ENCODE peak calls at places on chromosomes 3 and 15, in six cellular contexts. R is Panc1; S is lung; W is body of pancreas; C is PC-3; Q is naive thymus-derived CD4-positive, alpha-beta T cell. H is an unnamed sample.

GRCh38 chr3:68057637-68058320 is 403.4 kb upstream of the SUCLG2 start:
- ATAC-seq in C (no peak), W (no peak), Q (peak; percentile 99), S (peak; percentile 5), R (no peak), H (no peak)

GRCh38 chr15:50697109-50697797 is 10.7 kb upstream of the TRPM7 start:
- ATAC-seq in W (no peak), S (no peak), R (no peak), Q (no peak), C (peak; percentile 43), H (no peak)

GRCh38 chr3:20256144-20256543 is 70.1 kb upstream of the SGO1 start:
- ATAC-seq in S (no peak), R (no peak), Q (no peak), C (peak; percentile 43), W (no peak), H (no peak)

GRCh38 chr3:191240432-191240831 is 41.4 kb downstream of the OSTN start:
- ATAC-seq in R (no peak), S (no peak), W (no peak), Q (no peak), C (no peak), H (no peak)

GRCh38 chr3:100580147-100580546 is 29.3 kb upstream of the ADGRG7 start:
- ATAC-seq in S (no peak), R (no peak), Q (no peak), W (no peak), C (no peak), H (no peak)

GRCh38 chr15:41332788-41333527 is at the start of gene NUSAP1:
- ATAC-seq in Q (peak; percentile 12), R (peak; percentile 64), S (no peak), C (peak; percentile 16), W (no peak), H (peak; percentile 7)

GRCh38 chr15:48643776-48644497 is 1.6 kb downstream of the FBN1 start:
- ATAC-seq in W (no peak), S (no peak), C (peak; percentile 11), R (no peak), Q (no peak), H (no peak)

GRCh38 chr3:169454060-169454317 is 209.5 kb downstream of the MECOM start:
- ATAC-seq in C (no peak), R (no peak), S (no peak), Q (no peak), W (no peak), H (no peak)

GRCh38 chr15:91268510-91268909 is 168.5 kb downstream of the SV2B start:
- ATAC-seq in R (no peak), W (no peak), C (no peak), S (no peak), Q (no peak), H (no peak)

GRCh38 chr3:39531681-39532080 is 64.2 kb downstream of the MOBP start:
- ATAC-seq in W (no peak), S (no peak), C (no peak), R (no peak), Q (no peak), H (peak; percentile 74)

GRCh38 chr3:188432826-188433525 is 279.0 kb downstream of the LPP start:
- ATAC-seq in W (peak; percentile 36), C (no peak), Q (peak; percentile 75), R (no peak), S (no peak), H (peak; percentile 42)

GRCh38 chr3:128923607-128924385 is 44.4 kb downstream of the ACAD9 start:
- ATAC-seq in Q (peak; percentile 68), C (no peak), S (no peak), W (no peak), R (no peak), H (no peak)

GRCh38 chr3:139758654-139759291 is 81.0 kb upstream of the NMNAT3 start:
- ATAC-seq in R (no peak), S (no peak), Q (no peak), C (no peak), W (no peak), H (no peak)

GRCh38 chr3:184751204-184751809 is 39.4 kb upstream of the MAGEF1 start:
- ATAC-seq in S (no peak), C (no peak), R (no peak), W (peak; percentile 80), Q (no peak), H (no peak)

GRCh38 chr15:100693451-100693850 is 91.1 kb downstream of the ASB7 start:
- ATAC-seq in Q (no peak), C (no peak), W (peak; percentile 71), S (peak; percentile 21), R (no peak), H (no peak)

GRCh38 chr3:149058199-149058598 is 28.1 kb downstream of the HLTF start:
- ATAC-seq in R (no peak), W (no peak), C (no peak), Q (no peak), S (no peak), H (no peak)

GRCh38 chr3:149058602-149059001 is 27.7 kb downstream of the HLTF start:
- ATAC-seq in W (no peak), S (no peak), C (no peak), R (no peak), Q (no peak), H (no peak)

DNA sequence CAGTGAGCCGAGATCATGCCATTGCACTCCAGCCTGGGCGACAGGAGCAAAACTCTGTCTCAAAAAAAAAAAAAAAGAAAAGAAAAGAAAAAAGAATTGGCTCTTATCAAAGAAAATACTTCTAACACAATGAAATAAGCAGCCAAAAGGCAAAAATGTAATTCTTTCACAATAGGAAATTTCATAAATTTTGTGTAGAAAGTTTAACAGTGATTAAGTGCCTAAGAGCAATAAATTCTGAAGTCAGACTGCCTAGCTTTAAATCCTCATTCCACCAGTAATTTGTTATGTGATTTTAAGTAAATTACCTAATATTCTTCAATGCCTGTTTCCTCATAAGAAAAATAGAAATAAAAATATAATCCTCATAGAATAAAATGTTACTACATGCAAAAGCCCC is 24.6 kb downstream of the HLTF start:
- ATAC-seq in R (no peak), Q (no peak), C (no peak), S (no peak), W (no peak), H (no peak)
- H3K27ac ChIP-seq in R (no peak overlapping the region), Q (no peak overlapping the region), C (no peak overlapping the region), S (no peak overlapping the region), W (no peak overlapping the region), H (no peak overlapping the region)

GRCh38 chr3:160450846-160451245 is 1.3 kb upstream of the TRIM59 start:
- ATAC-seq in W (no peak), R (no peak), Q (no peak), C (no peak), S (no peak), H (no peak)
- H3K4me3 ChIP-seq in W (no peak overlapping the region), R (no peak overlapping the region), Q (no peak overlapping the region), C (no peak overlapping the region), S (no peak overlapping the region), H (no peak overlapping the region)

DNA sequence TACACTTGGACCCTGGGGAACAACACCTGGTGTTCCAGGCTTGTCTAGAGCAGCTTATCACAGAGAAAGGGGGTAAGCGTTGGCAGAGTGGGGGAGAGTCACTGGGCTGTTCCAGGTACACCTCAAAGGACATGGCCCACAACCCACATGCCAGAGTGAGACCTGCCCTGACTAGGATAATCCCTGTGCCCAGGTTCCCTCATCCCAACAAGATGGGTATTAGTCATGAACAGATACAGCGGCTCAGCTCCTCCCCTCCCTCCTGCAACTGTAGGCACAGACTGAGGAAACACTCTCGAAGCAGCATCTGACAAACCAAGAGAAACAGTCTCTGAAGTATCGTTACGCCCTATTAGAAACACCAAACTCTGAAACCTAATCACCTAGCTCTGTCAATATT is 32.1 kb upstream of the RPS17 start:
- ATAC-seq in S (no peak), Q (no peak), C (peak; percentile 36), W (peak; percentile 22), R (peak; percentile 18), H (no peak)
- H3K27ac ChIP-seq in S (no peak overlapping the region), Q (no peak overlapping the region), C (no peak overlapping the region), W (no peak overlapping the region), R (no peak overlapping the region), H (no peak overlapping the region)

DNA sequence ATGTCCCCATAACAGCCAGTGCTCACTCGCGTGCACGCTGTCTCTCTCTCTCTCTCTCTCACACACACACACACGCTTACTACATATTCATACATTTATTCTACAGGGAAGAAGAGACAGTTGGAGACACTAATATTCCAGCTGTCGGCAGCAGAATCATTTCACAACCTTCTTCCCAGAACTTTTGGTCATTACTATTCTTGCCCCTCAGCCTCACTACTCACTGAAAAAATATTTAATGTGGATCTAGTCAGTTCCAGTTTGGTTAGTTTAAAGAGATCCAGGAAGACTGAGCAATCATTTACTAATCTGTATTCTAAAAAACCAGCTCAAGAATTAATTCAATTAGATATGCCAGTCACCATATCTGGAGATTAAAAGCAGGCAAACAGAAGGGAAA is 394.9 kb downstream of the PTPRG start:
- ATAC-seq in S (peak; percentile 58), C (no peak), Q (no peak), R (no peak), W (peak; percentile 62), H (peak; percentile 72)
- H3K4me3 ChIP-seq in S (no peak overlapping the region), C (no peak overlapping the region), Q (no peak overlapping the region), R (no peak overlapping the region), W (no peak overlapping the region), H (no peak overlapping the region)